ENCODE peak calls at places on chromosome 9, in eight cellular contexts. K, P, N, X, H, I, U and F are unnamed samples. For H3K9me3, the result is how much of the 10 kb centered on the place peaks cover.

GRCh38 chr9:21334969-21335632 is at the start of gene KLHL9:
- DNase-seq in K (peak), U (peak), N (peak), P (peak), H (peak), X (peak), I (peak), F (peak)

GRCh38 chr9:1469996-1470395 is 419.8 kb downstream of the DMRT2 start:
- DNase-seq in U (no peak), X (no peak), K (no peak), H (no peak), P (no peak), I (no peak), N (peak), F (no peak)

GRCh38 chr9:5518061-5518936 is 8.0 kb downstream of the PDCD1LG2 start:
- DNase-seq in K (no peak), P (no peak), N (no peak), X (no peak), H (no peak), I (no peak), U (peak), F (no peak)

GRCh38 chr9:35079426-35080341 is at the start of gene FANCG:
- DNase-seq in K (peak), P (peak), X (peak), I (peak), N (peak), U (peak), H (peak), F (no peak)

GRCh38 chr9:2157277-2158105 is 142.3 kb downstream of the SMARCA2 start:
- DNase-seq in U (peak), N (peak), P (no peak), X (no peak), H (peak), I (peak), K (peak), F (no peak)

GRCh38 chr9:16475257-16475656 is 395.2 kb downstream of the BNC2 start:
- DNase-seq in K (no peak), I (no peak), H (no peak), X (no peak), P (no peak), U (no peak), N (no peak), F (no peak)

GRCh38 chr9:69168709-69169217 is 5.3 kb upstream of the TJP2 start:
- DNase-seq in U (peak), K (no peak), N (peak), I (peak), P (no peak), H (no peak), X (no peak), F (no peak)

GRCh38 chr9:107422189-107422802 is 67.3 kb downstream of the KLF4 start:
- DNase-seq in U (peak), X (peak), K (peak), H (peak), P (peak), I (peak), N (peak), F (no peak)

GRCh38 chr9:708556-709432 is 132.7 kb upstream of the DMRT1 start:
- DNase-seq in I (no peak), X (no peak), H (no peak), P (no peak), N (peak), U (peak), K (no peak), F (no peak)

GRCh38 chr9:407255-407654 is 192.6 kb downstream of the DOCK8 start:
- DNase-seq in X (no peak), I (no peak), H (peak), N (no peak), P (no peak), K (peak), U (no peak), F (no peak)

GRCh38 chr9:121059998-121060636 is 10.0 kb upstream of the C5 start:
- DNase-seq in H (peak), K (peak), U (peak), X (peak), N (peak), P (no peak), I (peak), F (no peak)

GRCh38 chr9:87498816-87499454 is 1.3 kb downstream of the DAPK1 start:
- DNase-seq in K (no peak), H (peak), I (no peak), X (no peak), P (no peak), N (no peak), U (no peak), F (no peak)

GRCh38 chr9:109961579-109961978 is 181.6 kb downstream of the PALM2AKAP2 start:
- DNase-seq in H (no peak), U (no peak), N (no peak), P (no peak), K (no peak), X (no peak), I (no peak), F (no peak)

GRCh38 chr9:63816742-63817621 is 1468.0 kb downstream of the FOXD4L5 start:
- DNase-seq in K (peak), N (peak), P (peak), U (peak), H (peak), I (peak), X (no peak), F (peak)

GRCh38 chr9:120478208-120478607 is 101.8 kb downstream of the CDK5RAP2 start:
- DNase-seq in P (no peak), H (no peak), U (peak), I (no peak), N (no peak), K (peak), X (no peak), F (no peak)

GRCh38 chr9:90838098-90838497 is 36.5 kb downstream of the SYK start:
- DNase-seq in X (no peak), P (no peak), K (no peak), N (peak), I (no peak), U (peak), H (no peak), F (no peak)

GRCh38 chr9:137409515-137409914 is 13.4 kb downstream of the EXD3 start:
- DNase-seq in P (no peak), I (no peak), X (no peak), U (no peak), K (no peak), H (no peak), N (no peak), F (no peak)

GRCh38 chr9:89137548-89138462 is 40.8 kb downstream of the SHC3 start:
- DNase-seq in X (peak), P (no peak), I (peak), N (peak), U (peak), H (no peak), K (peak), F (peak)

GRCh38 chr9:1531411-1531903 is 481.3 kb downstream of the DMRT2 start:
- DNase-seq in P (no peak), I (no peak), U (no peak), N (no peak), X (no peak), H (no peak), K (no peak), F (no peak)

GRCh38 chr9:87118594-87118993 is 171.3 kb upstream of the GAS1 start:
- DNase-seq in K (no peak), X (no peak), I (no peak), U (no peak), H (no peak), P (no peak), N (no peak), F (no peak)

GRCh38 chr9:15220658-15221310 is 86.2 kb downstream of the TTC39B start:
- DNase-seq in H (no peak), U (peak), X (no peak), N (no peak), K (no peak), I (no peak), P (no peak), F (no peak)

GRCh38 chr9:108188482-108188881 is 667.3 kb downstream of the ACTL7B start:
- DNase-seq in N (no peak), U (no peak), P (no peak), X (no peak), K (no peak), I (no peak), H (no peak), F (no peak)

GRCh38 chr9:9102295-9102694 is 1302.7 kb upstream of the DMAC1 start:
- DNase-seq in I (no peak), P (no peak), X (no peak), H (no peak), U (no peak), K (no peak), N (no peak), F (no peak)

GRCh38 chr9:132857031-132857430 is 21.1 kb downstream of the AK8 start:
- DNase-seq in P (no peak), H (peak), K (no peak), X (no peak), I (no peak), U (peak), N (no peak), F (no peak)

GRCh38 chr9:25421560-25421959 is 256.7 kb downstream of the TUSC1 start:
- DNase-seq in P (no peak), U (no peak), X (no peak), I (no peak), N (peak), H (no peak), K (no peak), F (no peak)

GRCh38 chr9:120394058-120394669 is 185.8 kb downstream of the CDK5RAP2 start:
- DNase-seq in K (no peak), N (no peak), X (no peak), P (no peak), H (no peak), I (peak), U (peak), F (no peak)

GRCh38 chr9:92481029-92481633 is 1.2 kb downstream of the ASPN start:
- DNase-seq in K (no peak), H (no peak), P (no peak), I (peak), U (peak), X (no peak), N (no peak), F (no peak)

GRCh38 chr9:95261890-95262289 is 55.6 kb downstream of the FANCC start:
- DNase-seq in P (no peak), K (no peak), I (no peak), X (no peak), U (peak), H (no peak), N (no peak), F (no peak)

GRCh38 chr9:111621895-111622480 is 9.1 kb upstream of the DNAJC25 start:
- DNase-seq in U (peak), K (peak), I (peak), X (peak), P (no peak), N (peak), H (peak), F (no peak)

GRCh38 chr9:83431470-83432060 is 106.6 kb downstream of the FRMD3 start:
- DNase-seq in I (no peak), N (peak), P (no peak), U (no peak), X (no peak), K (peak), H (no peak), F (no peak)

GRCh38 chr9:108278341-108278740 is 577.4 kb downstream of the ACTL7B start:
- DNase-seq in N (no peak), P (no peak), I (no peak), X (no peak), K (no peak), U (no peak), H (no peak), F (no peak)

GRCh38 chr9:111454751-111455150 is 29.4 kb downstream of the ECPAS start:
- DNase-seq in H (no peak), U (no peak), P (no peak), I (no peak), X (no peak), N (peak), K (no peak), F (no peak)

GRCh38 chr9:79489241-79490000 is 82.3 kb upstream of the TLE4 start:
- DNase-seq in U (peak), I (peak), K (peak), N (peak), H (peak), P (no peak), X (no peak), F (no peak)

GRCh38 chr9:95757483-95757882 is 118.0 kb upstream of the ERCC6L2 start:
- DNase-seq in N (no peak), I (no peak), K (no peak), X (no peak), P (no peak), H (no peak), U (no peak), F (no peak)

GRCh38 chr9:89178162-89179120 is at the start of gene SHC3:
- DNase-seq in P (no peak), X (no peak), U (peak), H (peak), I (no peak), N (no peak), K (no peak), F (no peak)

GRCh38 chr9:123412171-123412820 is 56.3 kb downstream of the CRB2 start:
- DNase-seq in X (no peak), I (no peak), P (no peak), H (no peak), K (no peak), N (no peak), U (no peak), F (no peak)

GRCh38 chr9:123410281-123410910 is 54.4 kb downstream of the CRB2 start:
- DNase-seq in I (no peak), H (no peak), P (no peak), X (no peak), U (no peak), N (no peak), K (no peak), F (no peak)

GRCh38 chr9:123408313-123409266 is 52.6 kb downstream of the CRB2 start:
- DNase-seq in P (no peak), I (no peak), X (no peak), U (no peak), N (peak), H (no peak), K (no peak), F (no peak)

GRCh38 chr9:123411636-123412035 is 55.6 kb downstream of the CRB2 start:
- DNase-seq in H (no peak), P (no peak), N (no peak), U (no peak), I (no peak), K (no peak), X (no peak), F (no peak)

GRCh38 chr9:123411191-123411590 is 55.2 kb downstream of the CRB2 start:
- DNase-seq in I (no peak), N (no peak), X (no peak), U (no peak), K (no peak), P (no peak), H (no peak), F (no peak)
- H3K4me2 ChIP-seq in I (no peak), N (no peak), X (no peak), U (no peak), K (no peak), P (no peak), H (no peak), F (no peak)

GRCh38 chr9:40928803-40929487 is 199.5 kb downstream of the FOXD4L6 start:
- DNase-seq in X (no peak), K (no peak), N (no peak), P (no peak), H (no peak), U (no peak), I (no peak), F (no peak)

GRCh38 chr9:40927851-40928802 is 200.4 kb downstream of the FOXD4L6 start:
- DNase-seq in U (no peak), H (no peak), K (no peak), I (no peak), X (no peak), N (no peak), P (no peak), F (no peak)

GRCh38 chr9:40926404-40927259 is 201.8 kb downstream of the FOXD4L6 start:
- DNase-seq in H (no peak), N (no peak), K (no peak), P (no peak), U (no peak), I (no peak), X (no peak), F (no peak)

DNA sequence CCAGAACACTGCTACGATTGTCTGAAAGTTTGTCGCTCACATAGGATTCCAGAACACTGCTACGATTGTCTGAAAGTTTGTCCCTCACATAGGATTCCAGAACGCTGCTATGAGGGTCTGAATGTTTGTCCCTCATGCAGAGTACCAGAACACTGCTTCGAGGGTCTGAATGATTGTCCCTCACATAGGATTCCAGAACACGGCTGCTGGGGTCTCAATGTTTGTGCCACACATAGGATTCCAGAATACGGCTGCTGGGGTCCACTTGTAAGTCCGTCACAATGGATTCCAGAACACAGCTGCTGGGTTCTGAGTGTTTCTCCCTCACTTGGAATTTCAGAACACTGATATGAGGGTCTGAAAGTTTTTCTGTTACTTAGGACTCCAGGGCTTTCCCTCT is 203.3 kb downstream of the FOXD4L6 start:
- DNase-seq in U (no peak), H (no peak), P (no peak), K (no peak), N (no peak), X (no peak), I (no peak), F (no peak)
- H3K9me3 ChIP-seq in U (under half), H (under half), P (half or more), K (half or more), N (under half), X (under half), I (under half), F (under half)

GRCh38 chr9:130291474-130291873 is 25.9 kb downstream of the HMCN2 start:
- DNase-seq in K (no peak), H (no peak), P (no peak), I (no peak), U (no peak), N (no peak), X (no peak), F (no peak)

GRCh38 chr9:130294664-130295063 is 29.1 kb downstream of the HMCN2 start:
- DNase-seq in H (no peak), K (no peak), X (no peak), U (no peak), I (no peak), N (no peak), P (no peak), F (no peak)

GRCh38 chr9:130289711-130290241 is 24.2 kb downstream of the HMCN2 start:
- DNase-seq in K (no peak), H (no peak), X (no peak), I (no peak), U (no peak), N (no peak), P (no peak), F (no peak)

GRCh38 chr9:130290353-130291181 is 25.0 kb downstream of the HMCN2 start:
- DNase-seq in K (no peak), I (no peak), H (no peak), P (no peak), U (no peak), X (no peak), N (no peak), F (no peak)

GRCh38 chr9:130292104-130292503 is 26.5 kb downstream of the HMCN2 start:
- DNase-seq in N (no peak), X (no peak), U (peak), K (no peak), H (no peak), P (no peak), I (no peak), F (no peak)
- H3K4me2 ChIP-seq in N (no peak), X (no peak), U (no peak), K (no peak), H (no peak), P (no peak), I (no peak), F (no peak)

GRCh38 chr9:40927260-40927631 is 201.2 kb downstream of the FOXD4L6 start:
- DNase-seq in P (no peak), K (no peak), I (no peak), X (no peak), H (no peak), U (no peak), N (no peak), F (no peak)
- H3K9me3 ChIP-seq in P (half or more), K (half or more), I (under half), X (under half), H (under half), U (under half), N (under half), F (under half)

GRCh38 chr9:19208653-19209052 is 21.8 kb upstream of the DENND4C start:
- DNase-seq in N (peak), I (peak), H (no peak), X (no peak), P (no peak), K (no peak), U (no peak), F (no peak)

GRCh38 chr9:19209188-19209587 is 21.3 kb upstream of the DENND4C start:
- DNase-seq in K (no peak), X (no peak), U (no peak), P (no peak), H (no peak), N (peak), I (no peak), F (no peak)
- H3K4me2 ChIP-seq in K (no peak), X (no peak), U (no peak), P (no peak), H (no peak), N (no peak), I (no peak), F (peak)

DNA sequence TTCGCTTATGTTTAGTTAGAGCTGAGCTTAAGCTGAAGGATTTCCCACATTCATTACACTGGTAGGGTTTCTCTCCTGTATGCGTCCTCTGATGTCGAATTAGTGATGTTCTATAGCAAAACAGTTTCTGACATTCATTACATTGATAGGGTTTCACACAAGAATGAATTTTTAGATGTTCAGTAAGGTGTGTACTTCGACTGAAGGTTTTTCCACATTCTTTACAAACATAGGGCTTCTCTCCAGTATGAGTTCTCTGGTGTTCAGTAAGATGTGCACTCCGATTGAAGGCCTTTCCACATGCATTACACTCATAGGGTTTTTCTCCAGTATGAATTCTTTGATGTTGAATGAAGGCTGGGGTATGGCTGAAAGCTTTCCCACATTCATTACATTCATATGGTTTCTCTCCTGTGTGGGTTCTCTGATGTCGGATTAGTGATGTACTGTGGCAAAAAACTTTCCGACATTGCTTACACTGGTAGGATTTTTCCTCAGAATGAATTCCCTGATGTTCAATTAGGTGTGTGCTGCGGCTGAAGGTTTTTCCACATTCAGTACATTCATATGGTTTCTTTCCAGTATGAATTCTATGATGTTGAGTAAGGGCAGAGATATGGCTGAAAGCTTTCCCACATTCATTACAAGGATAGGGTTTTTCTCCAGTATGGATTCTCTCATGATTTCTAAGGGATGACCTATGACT is 14.6 kb downstream of the ZNF883 start:
- DNase-seq in N (no peak), I (no peak), H (no peak), K (no peak), U (peak), P (no peak), X (no peak), F (no peak)
- H3K9me3 ChIP-seq in N (under half), I (under half), H (half or more), K (half or more), U (under half), P (half or more), X (under half), F (under half)

DNA sequence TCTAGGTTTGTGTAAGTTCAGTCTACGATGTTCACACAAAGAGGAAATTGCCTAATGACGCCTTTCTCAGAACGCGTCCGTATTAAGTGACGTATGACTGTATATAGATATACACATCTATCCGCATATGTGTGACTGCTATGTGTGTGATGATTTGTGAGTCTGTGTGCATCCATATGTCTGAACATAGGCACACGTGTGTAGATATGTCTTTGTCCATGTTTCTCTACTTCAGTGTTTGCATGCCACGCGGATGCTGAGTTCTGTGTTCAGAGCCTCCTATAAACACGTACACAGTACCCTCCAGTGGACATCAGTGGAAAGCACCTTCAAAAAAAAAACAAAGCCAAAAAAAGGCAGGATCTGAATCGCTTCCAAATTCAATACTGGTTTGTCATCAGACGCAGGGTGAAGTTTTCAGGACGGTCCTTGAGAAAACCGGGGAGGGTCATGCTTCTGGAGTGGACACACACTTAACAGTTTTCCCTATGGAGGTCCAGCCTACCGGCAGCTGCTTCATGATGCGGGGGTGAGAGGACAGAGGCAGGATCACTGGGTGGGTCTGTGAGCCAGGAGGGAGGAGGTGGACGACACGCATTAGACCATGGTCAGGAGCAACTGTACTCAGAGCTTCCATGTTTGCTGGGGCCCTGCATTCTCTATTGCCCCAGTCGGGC is 29.5 kb upstream of the ALDH1B1 start:
- DNase-seq in P (no peak), N (peak), U (peak), H (peak), I (peak), K (peak), X (peak), F (no peak)
- H3K4me2 ChIP-seq in P (no peak), N (no peak), U (peak), H (no peak), I (no peak), K (peak), X (peak), F (no peak)